ENCODE peak calls at places on chromosomes 7 and 10, in four cellular contexts. Q, X, V and M are unnamed samples.

GRCh38 chr10:101601541-101601940 is 13.4 kb downstream of the DPCD start:
- DNase-seq in Q (no peak), X (no peak), V (no peak), M (no peak)

GRCh38 chr7:120731276-120731675 is 126.7 kb downstream of the TSPAN12 start:
- DNase-seq in V (no peak), Q (no peak), X (no peak), M (no peak)

GRCh38 chr7:149496642-149497391 is 792 bp downstream of the ZNF746 start:
- DNase-seq in V (peak; percentile 85), Q (peak; percentile 76), X (peak; percentile 35), M (peak; percentile 12)

GRCh38 chr7:96401200-96401599 is 79.3 kb upstream of the SLC25A13 start:
- DNase-seq in Q (no peak), V (no peak), X (no peak), M (no peak)

GRCh38 chr10:104895541-104895940 is 254.5 kb downstream of the SORCS3 start:
- DNase-seq in X (no peak), V (no peak), Q (no peak), M (no peak)

GRCh38 chr10:112844681-112845080 is 105.4 kb upstream of the TCF7L2 start:
- DNase-seq in Q (no peak), X (peak; percentile 46), V (no peak), M (peak; percentile 9)

GRCh38 chr10:110664483-110665420 is 20.6 kb downstream of the RBM20 start:
- DNase-seq in V (no peak), Q (no peak), X (peak; percentile 97), M (peak; percentile 94)

GRCh38 chr10:93547522-93547921 is 18.9 kb upstream of the FFAR4 start:
- DNase-seq in V (no peak), Q (no peak), X (no peak), M (no peak)

GRCh38 chr7:150311711-150312110 is 11.4 kb upstream of the LRRC61 start:
- DNase-seq in V (no peak), Q (no peak), X (no peak), M (no peak)

GRCh38 chr7:44046321-44047061 is 2.0 kb downstream of the DBNL start:
- DNase-seq in Q (no peak), V (no peak), X (no peak), M (no peak)

GRCh38 chr10:28253174-28253783 is 49.6 kb downstream of the MPP7 start:
- DNase-seq in X (no peak), Q (no peak), V (no peak), M (peak; percentile 17)

GRCh38 chr7:7829667-7830066 is 111.3 kb upstream of the RPA3 start:
- DNase-seq in X (no peak), Q (no peak), V (no peak), M (no peak)

GRCh38 chr7:47746468-47746867 is 164.6 kb upstream of the TNS3 start:
- DNase-seq in Q (no peak), X (no peak), V (no peak), M (no peak)

GRCh38 chr7:120021085-120021484 is 251.9 kb upstream of the KCND2 start:
- DNase-seq in V (no peak), X (no peak), Q (no peak), M (no peak)

GRCh38 chr7:90320801-90321494 is at the start of gene FAM237B:
- DNase-seq in X (peak; percentile 10), Q (peak; percentile 44), V (peak; percentile 65), M (peak; percentile 34)

GRCh38 chr10:12512292-12513002 is 163.1 kb downstream of the CAMK1D start:
- DNase-seq in X (no peak), V (no peak), Q (no peak), M (no peak)

GRCh38 chr7:46930336-46930735 is 651.6 kb downstream of the TNS3 start:
- DNase-seq in Q (no peak), V (no peak), X (peak; percentile 97), M (peak; percentile 96)

GRCh38 chr7:101333912-101334311 is 12.3 kb upstream of the IFT22 start:
- DNase-seq in V (no peak), Q (no peak), X (no peak), M (no peak)

DNA sequence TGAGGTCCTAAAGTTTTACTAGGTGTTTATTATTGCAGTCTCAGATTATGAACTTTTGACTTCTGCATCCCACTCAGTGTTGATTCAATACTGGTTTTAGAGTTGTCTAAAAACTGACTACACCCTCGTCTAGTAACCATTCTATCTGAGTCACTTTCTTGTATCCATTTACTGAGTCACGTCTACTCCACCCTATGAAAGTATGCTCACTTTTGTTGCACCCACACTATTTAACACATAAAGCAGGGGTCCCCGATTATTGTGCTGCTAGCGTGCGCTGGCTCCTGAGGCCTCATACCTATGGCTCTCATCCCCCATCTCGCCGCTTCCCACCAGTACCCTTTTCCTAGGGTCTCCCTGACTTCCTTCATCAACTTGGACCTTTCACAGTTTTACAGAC is 2.0 kb downstream of the SAMD9 start:
- DNase-seq in V (no peak), X (peak; percentile 21), Q (no peak), M (peak; percentile 75)
- H3K4me3 ChIP-seq in V (no peak overlapping the region), X (peak overlapping the region; percentile 5), Q (no peak overlapping the region), M (no peak overlapping the region)

DNA sequence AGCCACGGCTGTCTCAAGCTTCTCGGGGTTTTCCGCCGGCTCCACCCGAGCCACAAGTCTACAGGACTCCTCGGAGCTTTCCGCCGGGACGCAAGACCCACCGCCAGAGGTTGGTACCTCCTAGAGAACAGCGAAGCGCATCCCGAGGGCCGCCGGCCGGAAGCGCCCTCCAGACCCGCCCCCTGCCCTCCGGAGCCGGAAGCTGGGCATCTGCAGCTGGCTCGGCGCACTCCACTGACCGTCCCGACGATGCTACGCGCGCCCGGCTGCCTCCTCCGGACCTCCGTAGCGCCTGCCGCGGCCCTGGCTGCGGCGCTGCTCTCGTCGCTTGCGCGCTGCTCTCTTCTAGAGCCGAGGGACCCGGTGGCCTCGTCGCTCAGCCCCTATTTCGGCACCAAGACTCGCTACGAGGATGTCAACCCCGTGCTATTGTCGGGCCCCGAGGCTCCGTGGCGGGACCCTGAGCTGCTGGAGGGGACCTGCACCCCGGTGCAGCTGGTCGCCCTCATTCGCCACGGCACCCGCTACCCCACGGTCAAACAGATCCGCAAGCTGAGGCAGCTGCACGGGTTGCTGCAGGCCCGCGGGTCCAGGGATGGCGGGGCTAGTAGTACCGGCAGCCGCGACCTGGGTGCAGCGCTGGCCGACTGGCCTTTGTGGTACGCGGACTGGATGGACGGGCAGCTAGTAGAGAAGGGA is at the start of gene MINPP1:
- DNase-seq in Q (peak; percentile 89), V (peak; percentile 93), X (peak; percentile 86), M (peak; percentile 81)
- TF ChIP-seq CTCF in Q (no peak), V (no peak), X (no peak), M (no peak)

DNA sequence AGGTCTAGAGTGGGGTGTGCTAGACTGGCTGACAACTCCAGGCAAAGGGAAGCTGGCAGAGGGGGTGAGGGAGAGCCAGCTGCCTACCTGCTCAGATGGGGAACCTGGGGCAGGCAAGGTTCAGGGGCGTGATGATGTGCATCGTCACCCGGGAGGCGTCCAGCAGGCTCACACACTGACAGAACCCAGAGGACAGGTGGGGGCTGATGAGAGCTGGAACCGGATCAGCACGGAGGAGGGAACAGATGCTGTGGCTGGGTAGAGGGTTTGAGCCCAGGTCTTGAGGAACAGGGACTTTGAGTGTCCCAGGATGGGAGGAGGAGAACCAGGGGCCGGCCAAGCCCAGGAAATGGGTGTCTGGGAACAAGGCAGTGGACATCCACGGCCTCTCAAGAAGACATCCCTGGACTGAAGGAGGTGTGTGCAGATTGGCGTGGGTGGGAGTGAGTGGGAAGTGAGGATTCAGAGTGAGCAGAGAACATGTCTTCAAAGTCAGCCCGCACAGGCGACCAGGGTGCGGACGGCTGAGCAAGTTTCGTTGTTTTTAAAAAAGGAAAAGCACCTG is 3.9 kb downstream of the RASGEF1A start:
- DNase-seq in X (no peak), Q (no peak), V (peak; percentile 36), M (no peak)
- H3K4me3 ChIP-seq in X (no peak overlapping the region), Q (no peak overlapping the region), V (no peak overlapping the region), M (no peak overlapping the region)

GRCh38 chr7:66344166-66344565 is 139.0 kb downstream of the TPST1 start:
- DNase-seq in V (no peak), Q (no peak), X (peak; percentile 84), M (peak; percentile 81)
- TF ChIP-seq CTCF in V (no peak), Q (no peak), X (no peak), M (no peak)

DNA sequence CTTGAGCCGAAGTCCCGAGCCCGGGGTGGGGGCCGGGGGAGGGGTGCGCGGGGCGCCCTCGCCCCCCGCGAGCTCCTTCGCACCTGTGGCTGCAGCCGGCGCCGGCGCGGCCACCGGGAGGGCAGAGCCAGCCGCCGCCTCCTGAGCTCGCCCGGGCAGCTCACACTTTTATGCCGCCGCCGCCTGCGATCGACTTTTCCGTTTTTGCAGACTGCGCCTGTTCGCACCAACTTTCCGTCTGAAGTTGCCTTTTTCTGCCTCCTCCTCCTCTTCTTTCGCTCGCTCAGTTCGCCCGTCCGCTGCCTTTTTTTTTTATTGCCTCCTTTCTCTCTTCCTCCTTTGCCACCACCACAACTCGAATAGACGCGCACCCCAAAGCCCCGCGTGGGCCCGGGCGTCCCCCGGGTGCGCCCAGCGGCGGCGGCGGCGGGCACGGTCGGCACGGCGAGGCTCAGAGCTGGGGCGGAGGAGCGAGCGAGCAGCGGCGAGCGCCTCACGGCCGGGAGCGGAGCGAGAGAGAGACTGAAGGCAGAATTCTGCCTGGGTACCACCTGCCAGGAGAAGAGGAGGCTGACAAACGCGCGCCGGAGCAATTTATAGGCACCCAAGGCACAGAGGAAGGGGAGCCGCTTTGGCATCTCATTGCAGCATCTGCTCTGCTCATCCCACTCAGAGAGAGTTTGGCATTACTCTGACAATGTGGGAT is at the start of gene C1QL3:
- DNase-seq in X (peak; percentile 23), V (peak; percentile 58), Q (no peak), M (peak; percentile 24)
- H3K4me3 ChIP-seq in X (peak within 1 kb of the TSS; percentile 48), V (peak within 1 kb of the TSS; percentile 23), Q (peak within 1 kb of the TSS; percentile 51), M (peak within 1 kb of the TSS; percentile 27)

DNA sequence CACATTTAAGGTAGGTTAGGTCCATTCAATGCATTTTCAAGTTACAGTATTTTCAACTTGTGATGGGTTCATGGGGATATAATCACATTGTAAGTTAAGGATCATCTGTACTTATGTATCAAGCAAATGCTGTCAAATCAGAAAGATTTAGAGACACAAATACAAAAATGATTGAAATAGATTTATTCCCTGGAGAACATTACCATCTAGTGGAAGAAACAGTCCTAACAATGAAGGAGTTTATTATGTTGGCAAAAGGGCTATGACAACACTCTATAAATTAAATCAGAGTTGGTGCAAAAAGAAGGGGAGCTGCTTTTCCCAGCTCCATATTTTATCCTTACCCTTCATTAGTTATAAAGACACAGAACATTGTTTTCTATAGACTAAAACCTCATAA is 69.0 kb downstream of the PRSS58 start:
- DNase-seq in Q (no peak), X (no peak), V (no peak), M (peak; percentile 2)
- TF ChIP-seq CTCF in Q (peak; percentile 36), X (no peak), V (no peak), M (peak; percentile 5)

DNA sequence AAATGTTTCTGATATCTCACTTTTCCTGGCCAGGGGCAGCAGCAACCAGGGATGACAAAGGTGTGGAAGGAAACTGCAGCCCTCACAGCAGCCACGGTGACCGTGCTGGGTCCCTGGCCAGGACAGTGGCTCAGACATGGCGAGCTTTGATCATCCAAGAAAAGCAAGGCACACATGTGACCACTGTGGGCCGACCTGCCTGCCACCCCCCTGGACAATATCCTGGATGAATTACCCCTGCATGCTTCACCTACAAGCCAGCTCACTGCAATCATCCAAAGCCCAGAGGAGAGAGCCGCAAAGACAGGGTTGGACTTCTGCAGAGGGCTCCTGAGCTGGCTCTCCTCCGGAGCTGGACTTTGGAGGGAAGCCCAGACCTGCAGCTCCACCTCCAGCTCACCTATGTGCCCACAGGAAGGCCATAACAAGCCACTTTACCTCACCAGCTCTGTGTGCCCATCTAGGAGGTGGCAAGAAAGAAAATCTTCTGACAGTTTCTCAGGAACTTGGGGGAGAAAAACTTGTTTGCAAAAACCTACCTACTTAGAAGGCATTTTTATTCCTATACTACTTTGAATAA is 2.7 kb downstream of the CHST15 start:
- DNase-seq in V (no peak), X (no peak), Q (peak; percentile 70), M (no peak)
- H3K4me3 ChIP-seq in V (no peak overlapping the region), X (no peak overlapping the region), Q (peak overlapping the region; percentile 70), M (no peak overlapping the region)